ENCODE peak calls at places on chromosomes 2 and 18, in four cellular contexts. One of them, this sample, is unnamed.

GRCh38 chr2:61016392-61017002 is 1.0 kb upstream of the PEX13 start:
- DNase-seq in A549: peak; percentile 20
- DNase-seq in HepG2: peak; percentile 46
- DNase-seq in K562: no peak
- DNase-seq in this sample: no peak

GRCh38 chr2:240626531-240627300 is 1.4 kb downstream of the GPR35 start:
- DNase-seq in A549: no peak
- DNase-seq in HepG2: peak; percentile 92
- DNase-seq in K562: no peak
- DNase-seq in this sample: peak; percentile 16

GRCh38 chr18:10054366-10054765 is 140.6 kb downstream of the VAPA start:
- DNase-seq in A549: no peak
- DNase-seq in HepG2: no peak
- DNase-seq in K562: no peak
- DNase-seq in this sample: no peak

GRCh38 chr2:62291052-62291451 is 95.1 kb downstream of the B3GNT2 start:
- DNase-seq in A549: no peak
- DNase-seq in HepG2: no peak
- DNase-seq in K562: no peak
- DNase-seq in this sample: no peak

GRCh38 chr2:189566046-189566445 is 14.5 kb downstream of the SLC40A1 start:
- DNase-seq in A549: no peak
- DNase-seq in HepG2: no peak
- DNase-seq in K562: no peak
- DNase-seq in this sample: no peak

GRCh38 chr18:26617151-26617554 is 68.8 kb upstream of the KCTD1 start:
- DNase-seq in A549: peak; percentile 92
- DNase-seq in HepG2: peak; percentile 25
- DNase-seq in K562: no peak
- DNase-seq in this sample: no peak

GRCh38 chr2:178395295-178395694 is 55.7 kb downstream of the PRKRA start:
- DNase-seq in A549: no peak
- DNase-seq in HepG2: no peak
- DNase-seq in K562: no peak
- DNase-seq in this sample: no peak

GRCh38 chr2:113103958-113104627 is 23.3 kb upstream of the IL1RN start:
- DNase-seq in A549: no peak
- DNase-seq in HepG2: no peak
- DNase-seq in K562: no peak
- DNase-seq in this sample: no peak

GRCh38 chr18:46946656-46947282 is 29.4 kb downstream of the KATNAL2 start:
- DNase-seq in A549: peak; percentile 80
- DNase-seq in HepG2: no peak
- DNase-seq in K562: peak; percentile 47
- DNase-seq in this sample: peak; percentile 92

GRCh38 chr2:3041841-3042600 is 335.6 kb downstream of the EIPR1 start:
- DNase-seq in A549: no peak
- DNase-seq in HepG2: no peak
- DNase-seq in K562: no peak
- DNase-seq in this sample: no peak

GRCh38 chr18:36045241-36045999 is 21.9 kb downstream of the RPRD1A start:
- DNase-seq in A549: no peak
- DNase-seq in HepG2: no peak
- DNase-seq in K562: no peak
- DNase-seq in this sample: no peak

GRCh38 chr18:12857215-12857924 is 26.7 kb downstream of the PTPN2 start:
- DNase-seq in A549: no peak
- DNase-seq in HepG2: no peak
- DNase-seq in K562: no peak
- DNase-seq in this sample: no peak

GRCh38 chr2:68708629-68709028 is 26.0 kb upstream of the ARHGAP25 start:
- DNase-seq in A549: no peak
- DNase-seq in HepG2: no peak
- DNase-seq in K562: no peak
- DNase-seq in this sample: no peak

GRCh38 chr18:74132201-74132600 is 15.4 kb downstream of the FBXO15 start:
- DNase-seq in A549: no peak
- DNase-seq in HepG2: no peak
- DNase-seq in K562: no peak
- DNase-seq in this sample: no peak

GRCh38 chr2:6181525-6182270 is 489.5 kb downstream of the SOX11 start:
- DNase-seq in A549: peak; percentile 53
- DNase-seq in HepG2: no peak
- DNase-seq in K562: no peak
- DNase-seq in this sample: no peak

GRCh38 chr2:705971-706511 is 28.8 kb upstream of the TMEM18 start:
- DNase-seq in A549: no peak
- DNase-seq in HepG2: no peak
- DNase-seq in K562: no peak
- DNase-seq in this sample: no peak

GRCh38 chr18:47883771-47884413 is 46.6 kb downstream of the SMAD2 start:
- DNase-seq in A549: no peak
- DNase-seq in HepG2: no peak
- DNase-seq in K562: no peak
- DNase-seq in this sample: no peak

GRCh38 chr18:72161686-72162085 is 382.5 kb downstream of the CBLN2 start:
- DNase-seq in A549: no peak
- DNase-seq in HepG2: no peak
- DNase-seq in K562: no peak
- DNase-seq in this sample: no peak

GRCh38 chr2:54239427-54239826 is 16.6 kb downstream of the TSPYL6 start:
- DNase-seq in A549: no peak
- DNase-seq in HepG2: no peak
- DNase-seq in K562: no peak
- DNase-seq in this sample: no peak

GRCh38 chr2:105888625-105889024 is 143.9 kb downstream of the NCK2 start:
- DNase-seq in A549: peak; percentile 29
- DNase-seq in HepG2: peak; percentile 58
- DNase-seq in K562: no peak
- DNase-seq in this sample: no peak

GRCh38 chr18:25298853-25299274 is 53.1 kb downstream of the ZNF521 start:
- DNase-seq in A549: no peak
- DNase-seq in HepG2: no peak
- DNase-seq in K562: peak; percentile 42
- DNase-seq in this sample: no peak

GRCh38 chr18:52979888-52980287 is 639.9 kb downstream of the DCC start:
- DNase-seq in A549: no peak
- DNase-seq in HepG2: no peak
- DNase-seq in K562: no peak
- DNase-seq in this sample: no peak

GRCh38 chr2:173658946-173659371 is 304.3 kb downstream of the CDCA7 start:
- DNase-seq in A549: no peak
- DNase-seq in HepG2: no peak
- DNase-seq in K562: no peak
- DNase-seq in this sample: no peak

GRCh38 chr18:49682301-49683190 is 120.7 kb downstream of the LIPG start:
- DNase-seq in A549: no peak
- DNase-seq in HepG2: no peak
- DNase-seq in K562: no peak
- DNase-seq in this sample: no peak

GRCh38 chr2:27689424-27689823 is 25.7 kb downstream of the SLC4A1AP start:
- DNase-seq in A549: no peak
- DNase-seq in HepG2: no peak
- DNase-seq in K562: no peak
- DNase-seq in this sample: no peak

GRCh38 chr2:160109939-160110673 is 47.7 kb upstream of the PLA2R1 start:
- DNase-seq in A549: peak; percentile 81
- DNase-seq in HepG2: peak; percentile 62
- DNase-seq in K562: peak; percentile 61
- DNase-seq in this sample: peak; percentile 61

GRCh38 chr2:120687210-120687609 is 48.5 kb upstream of the GLI2 start:
- DNase-seq in A549: no peak
- DNase-seq in HepG2: no peak
- DNase-seq in K562: no peak
- DNase-seq in this sample: no peak
- TF ChIP-seq HMGXB4 in A549: no peak
- TF ChIP-seq HMGXB4 in HepG2: no peak
- TF ChIP-seq HMGXB4 in K562: no peak
- TF ChIP-seq HMGXB4 in this sample: no peak

GRCh38 chr2:16226942-16227664 is 286.8 kb downstream of the MYCN start:
- DNase-seq in A549: no peak
- DNase-seq in HepG2: no peak
- DNase-seq in K562: no peak
- DNase-seq in this sample: no peak
- TF ChIP-seq HMGXB4 in A549: no peak
- TF ChIP-seq HMGXB4 in HepG2: no peak
- TF ChIP-seq HMGXB4 in K562: no peak
- TF ChIP-seq HMGXB4 in this sample: no peak

GRCh38 chr2:1864981-1865421 is 120.7 kb upstream of the PXDN start:
- DNase-seq in A549: no peak
- DNase-seq in HepG2: no peak
- DNase-seq in K562: no peak
- DNase-seq in this sample: peak; percentile 43
- TF ChIP-seq HMGXB4 in A549: no peak
- TF ChIP-seq HMGXB4 in HepG2: no peak
- TF ChIP-seq HMGXB4 in K562: no peak
- TF ChIP-seq HMGXB4 in this sample: no peak

GRCh38 chr2:197279997-197280756 is 30.4 kb downstream of the ANKRD44 start:
- DNase-seq in A549: no peak
- DNase-seq in HepG2: no peak
- DNase-seq in K562: no peak
- DNase-seq in this sample: no peak
- TF ChIP-seq HMGXB4 in A549: no peak
- TF ChIP-seq HMGXB4 in HepG2: no peak
- TF ChIP-seq HMGXB4 in K562: no peak
- TF ChIP-seq HMGXB4 in this sample: no peak

GRCh38 chr2:46377666-46378560 is 80.7 kb downstream of the EPAS1 start:
- DNase-seq in A549: no peak
- DNase-seq in HepG2: no peak
- DNase-seq in K562: no peak
- DNase-seq in this sample: no peak
- TF ChIP-seq HMGXB4 in A549: no peak
- TF ChIP-seq HMGXB4 in HepG2: no peak
- TF ChIP-seq HMGXB4 in K562: no peak
- TF ChIP-seq HMGXB4 in this sample: no peak